ENCODE peak calls at places on chromosome 7, in six cellular contexts. V is HuH-7; I is H4; G is LHCN-M2; Z is putamen; P is CD8-positive, alpha-beta T cell. J is an unnamed sample.

GRCh38 chr7:131638641-131639430 is 82.4 kb upstream of the PODXL start:
- DNase-seq in V (no peak), I (no peak), G (no peak), Z (no peak), P (no peak), J (no peak)

GRCh38 chr7:16646427-16647081 is 573 bp downstream of the BZW2 start:
- DNase-seq in V (no peak), I (peak), G (no peak), Z (peak), P (no peak), J (peak)

GRCh38 chr7:45700556-45700955 is 126.4 kb downstream of the ADCY1 start:
- DNase-seq in V (no peak), I (no peak), G (no peak), Z (no peak), P (no peak), J (peak)

GRCh38 chr7:30879139-30880089 is 32.2 kb upstream of the AQP1 start:
- DNase-seq in V (no peak), I (no peak), G (no peak), Z (peak), P (no peak), J (no peak)

GRCh38 chr7:141190467-141190866 is 116.6 kb downstream of the TMEM178B start:
- DNase-seq in V (no peak), I (no peak), G (no peak), Z (no peak), P (no peak), J (no peak)

GRCh38 chr7:2231992-2232765 is 566 bp downstream of the MAD1L1 start:
- DNase-seq in V (peak), I (no peak), G (peak), Z (no peak), P (no peak), J (no peak)

GRCh38 chr7:11910253-11910652 is 78.3 kb upstream of the THSD7A start:
- DNase-seq in V (no peak), I (no peak), G (no peak), Z (no peak), P (no peak), J (no peak)

GRCh38 chr7:96235281-96235680 is 86.6 kb downstream of the SLC25A13 start:
- DNase-seq in V (no peak), I (no peak), G (peak), Z (no peak), P (no peak), J (no peak)

GRCh38 chr7:90111-91063 is 102.0 kb upstream of the FAM20C start:
- DNase-seq in V (no peak), I (peak), G (peak), Z (no peak), P (no peak), J (no peak)

GRCh38 chr7:102253076-102253972 is 33.3 kb upstream of the SH2B2 start:
- DNase-seq in V (no peak), I (no peak), G (peak), Z (no peak), P (no peak), J (no peak)

GRCh38 chr7:99137418-99138180 is 6.3 kb downstream of the SMURF1 start:
- DNase-seq in V (no peak), I (peak), G (peak), Z (peak), P (no peak), J (no peak)

GRCh38 chr7:128215739-128216138 is 25.3 kb upstream of the LEP start:
- DNase-seq in V (no peak), I (peak), G (peak), Z (no peak), P (no peak), J (no peak)

GRCh38 chr7:143385891-143386781 is 5.0 kb downstream of the ZYX start:
- DNase-seq in V (no peak), I (no peak), G (no peak), Z (no peak), P (peak), J (no peak)

GRCh38 chr7:100220833-100221718 is 1.3 kb downstream of the PVRIG start:
- DNase-seq in V (no peak), I (no peak), G (no peak), Z (no peak), P (peak), J (no peak)

GRCh38 chr7:134541-134940 is 57.8 kb upstream of the FAM20C start:
- DNase-seq in V (no peak), I (no peak), G (no peak), Z (no peak), P (no peak), J (no peak)

GRCh38 chr7:135924302-135924701 is 52.9 kb downstream of the MTPN start:
- DNase-seq in V (no peak), I (no peak), G (no peak), Z (no peak), P (no peak), J (no peak)

GRCh38 chr7:101094791-101095375 is 9.6 kb downstream of the TRIM56 start:
- DNase-seq in V (peak), I (peak), G (peak), Z (no peak), P (no peak), J (peak)

GRCh38 chr7:2019693-2020511 is 212.8 kb downstream of the MAD1L1 start:
- DNase-seq in V (no peak), I (peak), G (peak), Z (no peak), P (no peak), J (peak)

GRCh38 chr7:30845426-30846135 is 66.1 kb upstream of the AQP1 start:
- DNase-seq in V (no peak), I (no peak), G (peak), Z (no peak), P (no peak), J (no peak)

GRCh38 chr7:7323352-7323751 is 141.0 kb downstream of the C1GALT1 start:
- DNase-seq in V (no peak), I (no peak), G (no peak), Z (no peak), P (no peak), J (no peak)

GRCh38 chr7:5693529-5693928 is 87.9 kb downstream of the RNF216 start:
- DNase-seq in V (no peak), I (peak), G (peak), Z (no peak), P (no peak), J (no peak)

GRCh38 chr7:105268511-105269392 is 120.0 kb downstream of the SRPK2 start:
- DNase-seq in V (peak), I (peak), G (peak), Z (peak), P (no peak), J (peak)

GRCh38 chr7:290554-291301 is 758 bp downstream of the FOXL3 start:
- DNase-seq in V (no peak), I (no peak), G (no peak), Z (no peak), P (no peak), J (no peak)

GRCh38 chr7:22189741-22190140 is 167.2 kb downstream of the RAPGEF5 start:
- DNase-seq in V (peak), I (no peak), G (no peak), Z (no peak), P (no peak), J (no peak)

GRCh38 chr7:139091677-139091996 is 17.9 kb downstream of the ZC3HAV1 start:
- DNase-seq in V (no peak), I (no peak), G (no peak), Z (no peak), P (no peak), J (no peak)